ENCODE peak calls at places on chromosomes 2 and 18, in four cellular contexts. R, U, B and I are unnamed samples.
A peak's percentile ranks its signal among the peaks of the same experiment; 100 is the strongest.

GRCh38 chr2:205712983-205713531 is 30.8 kb downstream of the NRP2 start:
- DNase-seq in R (no peak), U (no peak), B (no peak), I (peak; percentile 58)

GRCh38 chr2:57740905-57741304 is 305.7 kb upstream of the VRK2 start:
- DNase-seq in R (no peak), U (no peak), B (no peak), I (no peak)

GRCh38 chr2:144995482-144995881 is 475.6 kb upstream of the ZEB2 start:
- DNase-seq in R (no peak), U (no peak), B (no peak), I (no peak)

GRCh38 chr2:157627594-157628281 is 926 bp downstream of the ACVR1C start:
- DNase-seq in R (no peak), U (no peak), B (no peak), I (peak; percentile 3)

GRCh38 chr2:231387904-231388724 is 7.4 kb upstream of the B3GNT7 start:
- DNase-seq in R (no peak), U (no peak), B (no peak), I (peak; percentile 56)

GRCh38 chr2:223759569-223760430 is 77.6 kb downstream of the AP1S3 start:
- DNase-seq in R (no peak), U (peak; percentile 15), B (no peak), I (peak; percentile 54)

GRCh38 chr2:201257941-201258665 is 2.2 kb upstream of the CASP8 start:
- DNase-seq in R (peak; percentile 42), U (peak; percentile 55), B (peak; percentile 79), I (peak; percentile 79)

GRCh38 chr2:104863585-104864279 is 9.8 kb downstream of the POU3F3 start:
- DNase-seq in R (no peak), U (no peak), B (no peak), I (no peak)

GRCh38 chr18:79396431-79397287 is 929 bp downstream of the NFATC1 start:
- DNase-seq in R (no peak), U (no peak), B (no peak), I (peak; percentile 26)

GRCh38 chr2:72934683-72935610 is 17.6 kb downstream of the EMX1 start:
- DNase-seq in R (peak; percentile 75), U (peak; percentile 60), B (no peak), I (no peak)

GRCh38 chr2:10481666-10482157 is 33.6 kb upstream of the ODC1 start:
- DNase-seq in R (no peak), U (no peak), B (no peak), I (no peak)

GRCh38 chr2:113700186-113700841 is 56.1 kb downstream of the SLC35F5 start:
- DNase-seq in R (peak; percentile 15), U (no peak), B (peak; percentile 51), I (peak; percentile 15)

GRCh38 chr2:200483729-200484198 is 26.1 kb downstream of the KCTD18 start:
- DNase-seq in R (peak; percentile 22), U (peak; percentile 29), B (no peak), I (peak; percentile 25)

GRCh38 chr2:152710713-152711112 is 6.5 kb downstream of the PRPF40A start:
- DNase-seq in R (no peak), U (no peak), B (no peak), I (peak; percentile 86)

GRCh38 chr2:206040525-206040924 is 45.4 kb downstream of the INO80D start:
- DNase-seq in R (no peak), U (no peak), B (no peak), I (no peak)

GRCh38 chr2:178258916-178259315 is 64.6 kb downstream of the OSBPL6 start:
- DNase-seq in R (no peak), U (no peak), B (no peak), I (peak; percentile 50)

GRCh38 chr2:178256382-178257053 is 62.2 kb downstream of the OSBPL6 start:
- DNase-seq in R (no peak), U (no peak), B (no peak), I (peak; percentile 28)

DNA sequence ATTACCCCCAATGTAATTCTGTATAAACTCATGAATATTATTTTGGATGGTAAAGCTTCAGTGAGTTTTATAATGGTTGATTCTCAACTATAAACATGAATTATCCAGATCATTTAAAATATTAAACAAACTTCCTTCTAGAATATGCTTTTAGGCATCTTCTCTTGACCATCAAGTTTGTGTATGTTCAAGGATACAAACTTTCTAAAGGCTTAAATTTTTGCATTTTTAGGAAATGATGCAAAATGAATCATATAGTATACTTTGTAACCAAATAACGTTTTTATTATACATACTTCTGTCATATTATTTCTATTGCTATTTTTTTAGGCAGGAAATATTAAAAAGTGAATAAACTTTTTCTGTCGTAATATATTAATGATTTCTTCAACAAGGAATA is 62.8 kb downstream of the OSBPL6 start:
- DNase-seq in R (no peak), U (no peak), B (no peak), I (no peak)
- H3K27ac ChIP-seq in R (no peak overlapping the region), U (no peak overlapping the region), B (no peak overlapping the region), I (no peak overlapping the region)

GRCh38 chr2:240291940-240292574 is 143.4 kb upstream of the GPC1 start:
- DNase-seq in R (no peak), U (no peak), B (no peak), I (no peak)

GRCh38 chr2:240291337-240291751 is 144.1 kb upstream of the GPC1 start:
- DNase-seq in R (no peak), U (no peak), B (no peak), I (no peak)

GRCh38 chr2:240289701-240290431 is 145.6 kb upstream of the GPC1 start:
- DNase-seq in R (no peak), U (no peak), B (no peak), I (no peak)

GRCh38 chr2:240292622-240293021 is 142.8 kb upstream of the GPC1 start:
- DNase-seq in R (no peak), U (no peak), B (no peak), I (no peak)

GRCh38 chr2:240290432-240291336 is 144.8 kb upstream of the GPC1 start:
- DNase-seq in R (no peak), U (no peak), B (no peak), I (no peak)
- TF ChIP-seq ELK1 in R (no peak), U (no peak), B (no peak), I (no peak)

GRCh38 chr2:62283147-62283546 is 87.2 kb downstream of the B3GNT2 start:
- DNase-seq in R (no peak), U (no peak), B (no peak), I (no peak)
- H3K27ac ChIP-seq in R (no peak overlapping the region), U (no peak overlapping the region), B (no peak overlapping the region), I (no peak overlapping the region)

DNA sequence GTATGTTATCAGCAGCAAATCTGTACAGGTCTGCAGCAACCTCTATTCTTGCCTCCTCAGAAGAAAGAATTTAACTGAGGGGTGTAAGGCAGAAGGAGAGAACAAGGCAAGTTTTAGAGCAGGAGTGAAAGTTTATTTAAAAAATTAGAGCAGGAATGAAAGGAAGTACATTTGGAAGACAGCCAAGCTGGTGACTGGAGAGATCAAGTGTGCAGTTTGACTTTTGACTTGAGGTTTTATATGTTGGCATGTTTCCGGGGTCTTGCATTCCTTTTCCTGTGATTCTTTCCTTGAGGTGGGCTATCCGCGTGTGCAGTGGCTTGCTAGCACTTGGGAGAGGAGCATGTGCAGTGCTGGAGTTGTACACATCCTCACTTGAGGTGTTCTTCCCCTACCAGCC is 16.5 kb upstream of the CERS6 start:
- DNase-seq in R (no peak), U (no peak), B (no peak), I (peak; percentile 8)
- TF ChIP-seq ELK1 in R (no peak), U (no peak), B (no peak), I (no peak)